ENCODE peak calls at places on chromosomes 16 and 17, in five cellular contexts. One of them, this sample, is unnamed.

GRCh38 chr17:19646788-19647696 is 1.5 kb upstream of the ALDH3A2 start:
- DNase-seq in body of pancreas: peak; percentile 48
- DNase-seq in heart right ventricle: no peak
- DNase-seq in colonic mucosa: peak; percentile 40
- DNase-seq in HCT116: peak; percentile 52
- DNase-seq in this sample: no peak

GRCh38 chr17:75576661-75577060 is 10.9 kb upstream of the MYO15B start:
- DNase-seq in colonic mucosa: no peak
- DNase-seq in body of pancreas: no peak
- DNase-seq in HCT116: no peak
- DNase-seq in heart right ventricle: no peak
- DNase-seq in this sample: no peak

GRCh38 chr17:42889809-42890208 is 10.8 kb upstream of the G6PC1 start:
- DNase-seq in heart right ventricle: no peak
- DNase-seq in colonic mucosa: no peak
- DNase-seq in HCT116: no peak
- DNase-seq in body of pancreas: no peak
- DNase-seq in this sample: no peak

GRCh38 chr16:80718480-80719220 is 85.7 kb downstream of the CDYL2 start:
- DNase-seq in body of pancreas: peak; percentile 91
- DNase-seq in colonic mucosa: no peak
- DNase-seq in HCT116: no peak
- DNase-seq in heart right ventricle: no peak
- DNase-seq in this sample: peak; percentile 89

GRCh38 chr16:74309789-74310781 is 13.5 kb downstream of the PSMD7 start:
- DNase-seq in heart right ventricle: no peak
- DNase-seq in body of pancreas: peak; percentile 41
- DNase-seq in HCT116: peak; percentile 41
- DNase-seq in colonic mucosa: peak; percentile 30
- DNase-seq in this sample: peak; percentile 31

GRCh38 chr17:50447870-50448573 is 20.7 kb downstream of the CHAD start:
- DNase-seq in heart right ventricle: no peak
- DNase-seq in colonic mucosa: peak; percentile 66
- DNase-seq in body of pancreas: peak; percentile 69
- DNase-seq in HCT116: no peak
- DNase-seq in this sample: no peak

GRCh38 chr16:8763899-8764298 is 33.5 kb downstream of the TMEM186 start:
- DNase-seq in heart right ventricle: no peak
- DNase-seq in HCT116: no peak
- DNase-seq in body of pancreas: no peak
- DNase-seq in colonic mucosa: no peak
- DNase-seq in this sample: no peak

GRCh38 chr17:7204335-7204734 is 15.3 kb downstream of the DLG4 start:
- DNase-seq in HCT116: no peak
- DNase-seq in colonic mucosa: no peak
- DNase-seq in heart right ventricle: no peak
- DNase-seq in body of pancreas: no peak
- DNase-seq in this sample: no peak

GRCh38 chr17:80824549-80825470 is 166.8 kb upstream of the CHMP6 start:
- DNase-seq in colonic mucosa: no peak
- DNase-seq in HCT116: no peak
- DNase-seq in heart right ventricle: no peak
- DNase-seq in body of pancreas: no peak
- DNase-seq in this sample: no peak

GRCh38 chr16:31064882-31065461 is 9.1 kb downstream of the ZNF668 start:
- DNase-seq in body of pancreas: peak; percentile 56
- DNase-seq in heart right ventricle: peak; percentile 48
- DNase-seq in HCT116: no peak
- DNase-seq in colonic mucosa: no peak
- DNase-seq in this sample: no peak

GRCh38 chr17:38447502-38448095 is 19.3 kb downstream of the ARHGAP23 start:
- DNase-seq in HCT116: no peak
- DNase-seq in heart right ventricle: no peak
- DNase-seq in body of pancreas: no peak
- DNase-seq in colonic mucosa: no peak
- DNase-seq in this sample: no peak
- H3K4me1 ChIP-seq in HCT116: peaks cover 62% of the 10 kb centered on the region
- H3K4me1 ChIP-seq in heart right ventricle: peaks cover 73% of the 10 kb centered on the region
- H3K4me1 ChIP-seq in body of pancreas: peaks cover 6% of the 10 kb centered on the region
- H3K4me1 ChIP-seq in colonic mucosa: no peaks in the 10 kb centered on the region
- H3K4me1 ChIP-seq in this sample: no peaks in the 10 kb centered on the region

GRCh38 chr17:55414983-55415382 is 6.7 kb downstream of the MMD start:
- DNase-seq in heart right ventricle: no peak
- DNase-seq in HCT116: no peak
- DNase-seq in colonic mucosa: no peak
- DNase-seq in body of pancreas: no peak
- DNase-seq in this sample: no peak
- H3K4me1 ChIP-seq in heart right ventricle: peaks cover 28% of the 10 kb centered on the region
- H3K4me1 ChIP-seq in HCT116: no peaks in the 10 kb centered on the region
- H3K4me1 ChIP-seq in colonic mucosa: peaks cover 3% of the 10 kb centered on the region
- H3K4me1 ChIP-seq in body of pancreas: no peaks in the 10 kb centered on the region
- H3K4me1 ChIP-seq in this sample: no peaks in the 10 kb centered on the region

DNA sequence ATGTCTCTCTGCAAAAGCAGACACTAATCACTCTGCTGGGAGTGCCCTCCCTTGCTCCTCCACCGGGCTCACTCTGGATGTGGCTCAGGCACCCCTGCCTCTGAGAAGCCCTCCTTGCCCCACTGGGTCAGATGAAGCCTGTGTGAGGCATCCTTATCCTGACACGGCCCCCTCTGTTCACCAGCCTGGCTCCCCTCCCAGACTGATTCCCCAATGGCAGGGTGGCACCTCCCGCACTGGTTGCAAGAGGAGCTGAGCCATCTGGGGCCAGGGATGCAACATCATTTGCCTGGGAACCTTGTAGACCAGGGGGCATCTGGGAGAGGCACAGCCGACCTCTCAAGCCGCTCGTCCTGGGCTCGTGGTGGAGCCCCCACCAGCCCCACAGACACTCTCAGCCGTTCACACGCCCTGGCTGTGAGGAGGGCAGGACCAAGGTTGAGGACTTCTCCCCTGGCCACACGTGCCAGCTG is 6.7 kb downstream of the SMTNL2 start:
- DNase-seq in body of pancreas: no peak
- DNase-seq in colonic mucosa: no peak
- DNase-seq in HCT116: no peak
- DNase-seq in heart right ventricle: no peak
- DNase-seq in this sample: no peak
- H3K4me1 ChIP-seq in body of pancreas: no peaks in the 10 kb centered on the region
- H3K4me1 ChIP-seq in colonic mucosa: no peaks in the 10 kb centered on the region
- H3K4me1 ChIP-seq in HCT116: peaks cover 3% of the 10 kb centered on the region
- H3K4me1 ChIP-seq in heart right ventricle: peaks cover 27% of the 10 kb centered on the region
- H3K4me1 ChIP-seq in this sample: no peaks in the 10 kb centered on the region

GRCh38 chr17:4510615-4510941 is 11.9 kb downstream of the SPNS2 start:
- DNase-seq in body of pancreas: no peak
- DNase-seq in HCT116: no peak
- DNase-seq in heart right ventricle: no peak
- DNase-seq in colonic mucosa: no peak
- DNase-seq in this sample: no peak
- H3K4me1 ChIP-seq in body of pancreas: peaks cover 95% of the 10 kb centered on the region
- H3K4me1 ChIP-seq in HCT116: peaks cover 19% of the 10 kb centered on the region
- H3K4me1 ChIP-seq in heart right ventricle: peaks cover 49% of the 10 kb centered on the region
- H3K4me1 ChIP-seq in colonic mucosa: no peaks in the 10 kb centered on the region
- H3K4me1 ChIP-seq in this sample: peaks cover 6% of the 10 kb centered on the region

DNA sequence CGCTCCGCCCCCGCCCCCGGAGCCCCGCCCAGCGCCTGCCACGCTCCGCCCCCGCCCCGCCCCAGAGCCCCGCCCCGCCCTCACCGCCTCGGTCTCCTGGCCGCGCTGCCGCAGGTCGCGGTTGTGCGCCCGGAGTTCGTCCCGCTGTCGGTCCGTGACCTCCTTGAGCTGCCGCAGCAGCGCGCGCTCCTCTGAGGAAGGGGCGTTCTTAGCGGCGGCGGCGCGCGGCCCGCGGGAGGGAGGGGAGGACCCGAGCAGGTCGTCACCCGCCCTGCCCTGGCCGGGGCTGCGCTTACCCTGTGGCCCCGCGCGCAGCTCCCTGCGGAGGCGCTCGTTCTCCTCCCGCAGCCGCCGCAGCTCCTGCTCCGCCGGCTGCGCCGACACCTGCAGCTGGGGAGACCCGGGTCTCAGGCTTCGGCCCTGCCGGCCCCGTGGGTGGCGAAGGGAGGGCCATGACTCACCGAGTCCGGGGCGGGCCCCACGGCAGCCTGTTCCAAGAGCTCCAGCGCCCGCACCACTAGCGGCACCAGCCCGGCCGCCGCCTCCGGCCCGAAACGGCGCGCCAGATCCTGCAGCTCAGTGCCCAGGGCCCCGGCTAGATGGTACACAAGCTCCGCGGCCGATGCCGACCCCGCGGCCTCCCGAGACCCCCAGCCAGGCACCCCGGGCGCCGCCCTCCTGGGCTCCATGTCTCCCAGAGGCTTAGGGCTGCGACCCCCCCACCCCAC is 386 bp downstream of the RILP start:
- DNase-seq in heart right ventricle: peak; percentile 85
- DNase-seq in HCT116: peak; percentile 28
- DNase-seq in body of pancreas: peak; percentile 88
- DNase-seq in colonic mucosa: peak; percentile 72
- DNase-seq in this sample: peak; percentile 73
- H3K4me1 ChIP-seq in heart right ventricle: peaks cover 42% of the 10 kb centered on the region
- H3K4me1 ChIP-seq in HCT116: peaks cover 22% of the 10 kb centered on the region
- H3K4me1 ChIP-seq in body of pancreas: peaks cover 51% of the 10 kb centered on the region
- H3K4me1 ChIP-seq in colonic mucosa: peaks cover 21% of the 10 kb centered on the region
- H3K4me1 ChIP-seq in this sample: peaks cover 9% of the 10 kb centered on the region

GRCh38 chr16:70704586-70704985 is 18.7 kb upstream of the MTSS2 start:
- DNase-seq in heart right ventricle: no peak
- DNase-seq in colonic mucosa: no peak
- DNase-seq in body of pancreas: no peak
- DNase-seq in HCT116: no peak
- DNase-seq in this sample: no peak
- H3K4me1 ChIP-seq in heart right ventricle: peaks cover 41% of the 10 kb centered on the region
- H3K4me1 ChIP-seq in colonic mucosa: no peaks in the 10 kb centered on the region
- H3K4me1 ChIP-seq in body of pancreas: no peaks in the 10 kb centered on the region
- H3K4me1 ChIP-seq in HCT116: peaks cover 37% of the 10 kb centered on the region
- H3K4me1 ChIP-seq in this sample: peaks cover 17% of the 10 kb centered on the region

DNA sequence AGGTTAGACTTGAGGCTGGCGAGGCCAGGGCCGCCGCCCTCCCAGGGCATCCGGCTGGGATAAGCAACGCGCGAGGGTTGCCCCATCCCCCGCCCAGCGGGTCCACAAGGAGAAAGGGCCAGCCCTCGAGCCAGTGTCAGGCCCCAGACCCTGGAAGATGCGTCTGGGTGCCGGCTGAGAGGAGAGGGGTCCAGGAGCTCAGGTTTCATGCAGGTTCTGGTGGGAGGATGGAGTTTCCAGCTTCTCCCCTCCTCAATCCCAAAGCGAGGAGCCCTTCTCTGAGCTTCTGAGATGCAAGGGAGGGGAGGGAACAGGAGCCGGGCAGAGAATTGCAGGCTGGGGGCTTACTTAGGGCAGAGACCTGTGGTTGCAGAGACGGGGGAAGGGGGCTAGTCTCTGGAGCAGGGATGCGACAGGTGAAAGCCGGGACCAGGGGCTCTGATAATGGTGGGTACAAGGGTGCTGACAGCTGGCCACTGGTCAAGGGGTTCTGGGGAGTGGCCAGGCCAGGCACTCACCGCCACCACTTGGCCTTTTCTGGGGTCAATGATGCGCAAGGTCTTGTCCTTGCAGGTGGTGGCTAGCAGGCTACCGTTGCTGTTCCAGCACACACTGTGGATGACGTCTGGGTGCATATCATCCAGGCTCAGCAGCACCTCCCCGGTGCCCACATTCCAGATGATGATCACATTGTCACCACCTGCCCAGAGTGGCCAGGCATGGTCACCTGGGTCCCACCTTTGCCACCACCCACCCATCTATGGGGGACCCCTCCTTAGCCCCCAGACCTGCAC is 4.2 kb downstream of the CORO6 start:
- DNase-seq in HCT116: no peak
- DNase-seq in body of pancreas: no peak
- DNase-seq in heart right ventricle: no peak
- DNase-seq in colonic mucosa: no peak
- DNase-seq in this sample: no peak
- H3K4me1 ChIP-seq in HCT116: peaks cover 51% of the 10 kb centered on the region
- H3K4me1 ChIP-seq in body of pancreas: peaks cover 60% of the 10 kb centered on the region
- H3K4me1 ChIP-seq in heart right ventricle: peaks cover 81% of the 10 kb centered on the region
- H3K4me1 ChIP-seq in colonic mucosa: peaks cover 24% of the 10 kb centered on the region
- H3K4me1 ChIP-seq in this sample: peaks cover 5% of the 10 kb centered on the region

GRCh38 chr16:85446846-85447656 is 166.1 kb upstream of the GSE1 start:
- DNase-seq in HCT116: no peak
- DNase-seq in heart right ventricle: no peak
- DNase-seq in colonic mucosa: no peak
- DNase-seq in body of pancreas: peak; percentile 63
- DNase-seq in this sample: no peak

GRCh38 chr16:85448557-85449194 is 164.4 kb upstream of the GSE1 start:
- DNase-seq in heart right ventricle: no peak
- DNase-seq in colonic mucosa: peak; percentile 85
- DNase-seq in body of pancreas: peak; percentile 85
- DNase-seq in HCT116: no peak
- DNase-seq in this sample: no peak

GRCh38 chr16:85445779-85446222 is 167.3 kb upstream of the GSE1 start:
- DNase-seq in body of pancreas: peak; percentile 51
- DNase-seq in heart right ventricle: no peak
- DNase-seq in HCT116: no peak
- DNase-seq in colonic mucosa: peak; percentile 71
- DNase-seq in this sample: no peak

GRCh38 chr16:85449195-85449884 is 163.8 kb upstream of the GSE1 start:
- DNase-seq in heart right ventricle: no peak
- DNase-seq in colonic mucosa: no peak
- DNase-seq in HCT116: no peak
- DNase-seq in body of pancreas: no peak
- DNase-seq in this sample: no peak

DNA sequence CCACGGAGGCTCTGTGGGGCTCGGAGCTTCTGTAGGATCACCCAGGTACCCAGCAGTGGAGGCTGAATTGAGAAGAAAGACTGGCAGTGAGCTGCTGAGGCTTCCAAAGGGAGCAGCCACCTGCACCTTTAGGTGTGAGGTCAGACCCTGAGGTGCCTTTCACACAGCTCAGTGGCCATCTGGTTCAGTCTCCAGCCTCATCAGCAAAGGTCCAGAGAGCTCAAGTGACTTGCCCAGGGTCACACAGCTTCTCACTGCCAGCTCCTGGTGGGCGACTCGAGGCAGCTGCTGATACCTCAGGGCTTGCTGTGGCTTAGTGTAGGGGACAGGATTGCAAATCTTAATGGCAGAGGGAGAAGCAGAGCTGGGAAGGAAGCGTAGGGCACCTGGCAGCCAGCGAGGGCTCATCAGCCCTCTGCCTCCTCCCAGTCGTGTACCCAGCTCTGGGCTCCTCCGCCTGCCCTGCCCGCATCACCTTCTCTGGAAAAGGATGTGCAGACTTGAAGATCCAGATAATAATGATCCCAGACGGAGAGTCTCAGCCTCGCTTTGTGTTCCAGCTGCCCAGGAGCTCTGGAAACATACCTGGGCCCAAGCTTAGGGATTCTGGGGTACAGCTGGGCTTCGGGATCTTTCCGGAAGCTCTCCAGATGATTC is 165.3 kb upstream of the GSE1 start:
- DNase-seq in body of pancreas: no peak
- DNase-seq in HCT116: no peak
- DNase-seq in heart right ventricle: no peak
- DNase-seq in colonic mucosa: no peak
- DNase-seq in this sample: no peak
- H3K4me1 ChIP-seq in body of pancreas: peaks cover 40% of the 10 kb centered on the region
- H3K4me1 ChIP-seq in HCT116: peaks cover 3% of the 10 kb centered on the region
- H3K4me1 ChIP-seq in heart right ventricle: no peaks in the 10 kb centered on the region
- H3K4me1 ChIP-seq in colonic mucosa: peaks cover 20% of the 10 kb centered on the region
- H3K4me1 ChIP-seq in this sample: peaks cover 19% of the 10 kb centered on the region

This sample was measured in prostate gland.